ENCODE peak calls at places on chromosomes 16 and 17, in four cellular contexts. L is RCC 7860; H is stimulated activated CD8-positive, alpha-beta memory T cell treated with anti-CD3 and anti-CD28 coated beads, Interleukin-15, amount 100 ng/mL, for 24 hours; Q is PC-9. T is an unnamed sample.
A peak's percentile ranks its signal among the peaks of the same experiment; 100 is the strongest.

GRCh38 chr17:69820881-69821473 is 254.0 kb upstream of the KCNJ16 start:
- DNase-seq in L (no peak), H (no peak), Q (no peak), T (no peak)

GRCh38 chr16:69169051-69169450 is 17.9 kb upstream of the SNTB2 start:
- DNase-seq in L (no peak), H (no peak), Q (no peak), T (no peak)

GRCh38 chr16:30969246-30969842 is 11.8 kb downstream of the SETD1A start:
- DNase-seq in L (no peak), H (no peak), Q (no peak), T (no peak)

GRCh38 chr17:77286641-77287431 is 146.1 kb downstream of the SEC14L1 start:
- DNase-seq in L (peak; percentile 84), H (no peak), Q (peak; percentile 87), T (peak; percentile 31)

GRCh38 chr16:2048116-2048543 is 345 bp downstream of the TSC2 start:
- DNase-seq in L (no peak), H (no peak), Q (no peak), T (peak; percentile 51)

GRCh38 chr17:38587193-38587592 is 18.6 kb downstream of the SRCIN1 start:
- DNase-seq in L (no peak), H (no peak), Q (no peak), T (no peak)

GRCh38 chr16:68640972-68641371 is 4.1 kb upstream of the CDH3 start:
- DNase-seq in L (no peak), H (no peak), Q (peak; percentile 51), T (peak; percentile 17)

GRCh38 chr17:82298538-82299421 is 18.6 kb downstream of the CD7 start:
- DNase-seq in L (no peak), H (no peak), Q (no peak), T (no peak)

GRCh38 chr17:42563543-42563942 is 1.6 kb downstream of the COASY start:
- DNase-seq in L (peak; percentile 52), H (no peak), Q (peak; percentile 72), T (no peak)

GRCh38 chr17:30378191-30378796 is 433 bp upstream of the CPD start:
- DNase-seq in L (no peak), H (no peak), Q (no peak), T (peak; percentile 57)

GRCh38 chr16:51154271-51155171 is 3.5 kb upstream of the SALL1 start:
- DNase-seq in L (no peak), H (no peak), Q (no peak), T (no peak)

GRCh38 chr17:65902165-65902564 is 289.8 kb downstream of the CEP112 start:
- DNase-seq in L (no peak), H (no peak), Q (no peak), T (no peak)

GRCh38 chr17:48153711-48154642 is 46.4 kb downstream of the SNX11 start:
- DNase-seq in L (no peak), H (no peak), Q (peak; percentile 27), T (peak; percentile 77)